ENCODE peak calls at places on chromosomes 11 and 22, in four cellular contexts. B is CD4-positive, CD25-positive, alpha-beta regulatory T cell; Y is IMR-90; G is naive thymus-derived CD4-positive, alpha-beta T cell. C is an unnamed sample.

GRCh38 chr11:127789887-127790286 is 789.3 kb upstream of the KIRREL3 start:
- DNase-seq in B (no peak), Y (peak; percentile 1), G (no peak), C (no peak)

GRCh38 chr22:23118647-23119491 is 22.9 kb downstream of the RSPH14 start:
- DNase-seq in B (no peak), Y (no peak), G (no peak), C (no peak)

GRCh38 chr11:75100314-75100713 is 3.6 kb upstream of the OR2AT4 start:
- DNase-seq in B (no peak), Y (peak; percentile 81), G (no peak), C (no peak)

GRCh38 chr11:133171374-133171773 is 360.9 kb downstream of the OPCML start:
- DNase-seq in B (no peak), Y (no peak), G (no peak), C (no peak)

GRCh38 chr11:69920500-69921428 is 101.5 kb upstream of the FGF3 start:
- DNase-seq in B (no peak), Y (no peak), G (no peak), C (no peak)

GRCh38 chr22:30453731-30454510 is 17.9 kb downstream of the SEC14L3 start:
- DNase-seq in B (no peak), Y (no peak), G (peak; percentile 25), C (no peak)

GRCh38 chr11:121328213-121328966 is 35.8 kb downstream of the SC5D start:
- DNase-seq in B (no peak), Y (no peak), G (peak; percentile 62), C (no peak)

GRCh38 chr11:112223125-112223524 is 3.1 kb upstream of the PTS start:
- DNase-seq in B (no peak), Y (peak; percentile 45), G (no peak), C (no peak)

GRCh38 chr11:78212586-78213371 is 24.1 kb downstream of the USP35 start:
- DNase-seq in B (no peak), Y (peak; percentile 76), G (no peak), C (no peak)

GRCh38 chr11:112459001-112459400 is 198.3 kb upstream of the PLET1 start:
- DNase-seq in B (no peak), Y (no peak), G (no peak), C (no peak)

GRCh38 chr22:35981900-35982299 is 46.7 kb downstream of the RBFOX2 start:
- DNase-seq in B (no peak), Y (no peak), G (no peak), C (no peak)

GRCh38 chr22:27476729-27477128 is 324.8 kb downstream of the MN1 start:
- DNase-seq in B (no peak), Y (peak; percentile 83), G (no peak), C (no peak)

GRCh38 chr22:17754233-17754925 is 19.9 kb downstream of the BID start:
- DNase-seq in B (no peak), Y (no peak), G (no peak), C (no peak)

GRCh38 chr11:114182471-114182968 is 113.7 kb upstream of the NNMT start:
- DNase-seq in B (no peak), Y (no peak), G (no peak), C (no peak)

GRCh38 chr11:114181195-114181594 is 115.0 kb upstream of the NNMT start:
- DNase-seq in B (no peak), Y (no peak), G (no peak), C (no peak)

GRCh38 chr11:114185436-114185835 is 110.8 kb upstream of the NNMT start:
- DNase-seq in B (no peak), Y (no peak), G (no peak), C (no peak)

GRCh38 chr11:114181752-114182151 is 114.4 kb upstream of the NNMT start:
- DNase-seq in B (no peak), Y (no peak), G (no peak), C (no peak)

GRCh38 chr11:114183041-114183511 is 113.1 kb upstream of the NNMT start:
- DNase-seq in B (peak; percentile 44), Y (no peak), G (peak; percentile 63), C (no peak)
- H3K4me1 ChIP-seq in B (peaks cover 79% of the 10 kb centered on the region), Y (no peaks in the 10 kb centered on the region), G (peaks cover 52% of the 10 kb centered on the region), C (no peaks in the 10 kb centered on the region)

DNA sequence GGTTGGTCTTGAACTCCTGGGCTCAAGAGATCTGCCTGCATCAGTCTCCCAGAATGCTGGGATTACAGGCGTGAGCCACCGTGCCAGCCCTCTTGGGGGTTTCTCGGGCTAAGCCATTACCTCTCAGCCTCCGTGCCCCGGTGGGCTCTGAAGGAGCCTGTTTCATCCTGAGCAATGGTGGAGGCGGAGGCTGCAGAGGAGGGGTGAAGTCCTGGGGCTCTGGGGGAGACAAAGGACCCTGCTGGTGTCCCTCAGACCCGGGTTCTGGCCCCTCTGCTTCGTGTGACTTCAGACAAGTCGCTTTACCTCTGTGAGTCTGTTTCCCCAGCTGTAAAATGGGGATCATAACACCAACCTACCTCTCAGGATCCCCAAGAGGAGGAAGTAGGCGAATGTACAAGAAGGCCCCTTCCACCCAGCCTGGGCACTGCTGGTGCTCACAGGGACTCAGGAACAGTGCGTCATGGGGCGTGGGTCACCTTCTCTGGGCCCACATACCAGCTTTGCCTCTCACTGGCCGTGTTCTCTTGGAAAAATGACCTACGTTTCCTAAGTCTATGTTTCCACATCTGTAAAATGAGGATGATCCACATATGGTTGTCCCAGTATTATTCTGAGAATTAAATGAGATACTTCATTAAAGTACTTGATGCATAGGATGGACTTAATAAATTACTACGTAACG is 36.8 kb downstream of the RIBC2 start:
- DNase-seq in B (no peak), Y (no peak), G (no peak), C (no peak)
- H3K4me3 ChIP-seq in B (no peak overlapping the region), Y (no peak overlapping the region), G (no peak overlapping the region), C (no peak overlapping the region)

DNA sequence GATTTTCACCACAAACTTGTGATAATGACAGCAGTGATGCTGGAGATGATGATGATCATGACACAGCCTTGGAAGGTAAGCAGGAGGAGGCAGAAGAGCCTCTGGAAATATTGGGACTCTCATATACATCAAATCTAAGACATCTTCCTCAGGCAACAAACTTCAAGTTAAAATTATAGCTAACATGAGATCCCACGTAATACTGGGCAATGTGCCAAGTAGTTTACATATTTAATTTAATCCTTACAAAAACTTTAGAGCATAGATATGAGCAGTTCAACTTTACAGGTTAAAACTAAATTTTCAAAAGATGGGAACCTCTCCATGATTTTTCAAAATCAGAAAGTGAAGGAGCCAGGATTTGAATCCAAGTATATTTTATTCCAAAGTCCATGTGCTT is 19.0 kb downstream of the OR52B2 start:
- DNase-seq in B (no peak), Y (no peak), G (no peak), C (no peak)
- H3K4me1 ChIP-seq in B (no peaks in the 10 kb centered on the region), Y (no peaks in the 10 kb centered on the region), G (no peaks in the 10 kb centered on the region), C (no peaks in the 10 kb centered on the region)

GRCh38 chr22:46432164-46433068 is 96.9 kb downstream of the TRMU start:
- DNase-seq in B (peak; percentile 10), Y (no peak), G (peak; percentile 66), C (no peak)
- H3K4me3 ChIP-seq in B (peak overlapping the region; percentile 81), Y (no peak overlapping the region), G (peak overlapping the region; percentile 69), C (no peak overlapping the region)

GRCh38 chr22:40057652-40058051 is 62.9 kb downstream of the FAM83F start:
- DNase-seq in B (no peak), Y (no peak), G (no peak), C (no peak)
- H3K4me1 ChIP-seq in B (peaks cover 46% of the 10 kb centered on the region), Y (no peaks in the 10 kb centered on the region), G (peaks cover 40% of the 10 kb centered on the region), C (peaks cover 30% of the 10 kb centered on the region)

C was measured in HAP-1.